ENCODE peak calls at places on chromosomes 11 and 22, in nine cellular contexts. C is EL, V is AG10803, Z is neural crest cell, K is HFFc6, T is astrocyte of the spinal cord, Y is cardiac muscle cell, R is nephron progenitor cell, O is chondrocyte. U is an unnamed sample.
A peak's percentile ranks its signal among the peaks of the same experiment; 100 is the strongest.

GRCh38 chr11:71998649-71999310 is at the start of gene IL18BP:
- DNase-seq in K (no peak), C (no peak), R (no peak), O (no peak), T (no peak), V (no peak), Z (no peak), Y (no peak), U (peak; percentile 69)

GRCh38 chr11:6604081-6604626 is 580 bp downstream of the ILK start:
- DNase-seq in Y (peak; percentile 82), T (peak; percentile 71), O (no peak), V (peak; percentile 68), R (peak; percentile 64), K (peak; percentile 67), Z (no peak), C (peak; percentile 72), U (peak; percentile 77)

GRCh38 chr11:62242021-62242420 is at the start of gene SCGB1D2:
- DNase-seq in T (no peak), K (no peak), Z (no peak), R (no peak), C (no peak), Y (no peak), V (no peak), O (no peak), U (no peak)

GRCh38 chr11:70826541-70826943 is 425.8 kb downstream of the SHANK2 start:
- DNase-seq in Z (peak; percentile 43), C (no peak), V (no peak), T (no peak), O (no peak), K (no peak), Y (peak; percentile 58), R (peak; percentile 62), U (peak; percentile 6)

GRCh38 chr11:131693756-131694155 is 323.3 kb downstream of the NTM start:
- DNase-seq in C (no peak), O (no peak), V (no peak), K (no peak), T (no peak), Y (no peak), Z (no peak), R (no peak), U (no peak)

GRCh38 chr11:93099811-93100210 is 98.0 kb downstream of the SLC36A4 start:
- DNase-seq in T (peak; percentile 46), Z (no peak), O (no peak), Y (no peak), R (no peak), V (peak; percentile 46), K (peak; percentile 83), C (peak; percentile 66), U (no peak)

GRCh38 chr11:73192272-73192671 is 25.8 kb upstream of the P2RY2 start:
- DNase-seq in Y (no peak), R (no peak), V (no peak), T (no peak), O (no peak), K (no peak), Z (no peak), C (peak; percentile 19), U (no peak)

GRCh38 chr11:72263363-72263762 is 19.4 kb upstream of the PHOX2A start:
- DNase-seq in C (peak; percentile 58), O (no peak), V (peak; percentile 25), Y (no peak), Z (no peak), T (peak; percentile 67), R (no peak), K (peak; percentile 59), U (peak; percentile 21)

GRCh38 chr11:75836422-75836821 is 21.4 kb downstream of the UVRAG start:
- DNase-seq in Y (no peak), O (no peak), V (no peak), C (no peak), K (no peak), R (no peak), Z (no peak), T (no peak), U (no peak)

GRCh38 chr11:95699631-95700470 is 89.7 kb downstream of the FAM76B start:
- DNase-seq in Y (no peak), T (peak; percentile 36), V (peak; percentile 42), Z (no peak), K (no peak), R (no peak), O (no peak), C (no peak), U (no peak)

GRCh38 chr11:66329165-66329673 is 7.0 kb downstream of the RIN1 start:
- DNase-seq in R (no peak), C (no peak), O (no peak), K (no peak), Y (no peak), V (no peak), T (no peak), Z (no peak), U (no peak)

GRCh38 chr11:68107689-68108088 is 13.5 kb downstream of the CHKA start:
- DNase-seq in R (no peak), C (no peak), T (no peak), V (no peak), O (no peak), Y (no peak), Z (no peak), K (no peak), U (no peak)

GRCh38 chr11:134676516-134677287 is 264.7 kb upstream of the B3GAT1 start:
- DNase-seq in O (no peak), Z (no peak), K (no peak), T (no peak), R (no peak), V (no peak), Y (no peak), C (no peak), U (no peak)

GRCh38 chr22:45240810-45241631 is at the start of gene KIAA0930:
- DNase-seq in C (peak; percentile 77), R (peak; percentile 91), V (peak; percentile 59), K (peak; percentile 31), Y (peak; percentile 85), Z (peak; percentile 77), O (no peak), T (peak; percentile 48), U (peak; percentile 78)

GRCh38 chr11:125286486-125286885 is 121.9 kb downstream of the PKNOX2 start:
- DNase-seq in O (no peak), R (no peak), K (no peak), T (no peak), Z (no peak), Y (no peak), C (no peak), V (no peak), U (no peak)

GRCh38 chr22:41862160-41862529 is 29.2 kb downstream of the SREBF2 start:
- DNase-seq in T (peak; percentile 13), K (no peak), Y (no peak), C (no peak), O (no peak), R (peak; percentile 22), Z (no peak), V (no peak), U (peak; percentile 8)

GRCh38 chr22:27011131-27011530 is 353.7 kb downstream of the MIAT start:
- DNase-seq in Z (no peak), V (no peak), K (no peak), O (no peak), C (no peak), R (no peak), Y (no peak), T (no peak), U (no peak)

GRCh38 chr11:104122008-104122635 is 41.8 kb downstream of the PDGFD start:
- DNase-seq in C (no peak), O (no peak), Z (no peak), K (no peak), T (no peak), R (no peak), V (no peak), Y (no peak), U (no peak)

GRCh38 chr11:94544832-94545640 is 1.3 kb downstream of the FUT4 start:
- DNase-seq in C (peak; percentile 31), K (no peak), T (no peak), Z (peak; percentile 18), R (no peak), V (peak; percentile 40), Y (no peak), O (no peak), U (peak; percentile 28)

GRCh38 chr11:119337581-119338317 is 2.9 kb downstream of the C1QTNF5 start:
- DNase-seq in Z (no peak), T (peak; percentile 74), K (peak; percentile 54), V (peak; percentile 47), O (peak; percentile 77), Y (peak; percentile 33), C (peak; percentile 83), R (peak; percentile 50), U (peak; percentile 38)

GRCh38 chr22:29218758-29219408 is 13.2 kb downstream of the EMID1 start:
- DNase-seq in V (no peak), T (no peak), Z (no peak), C (no peak), O (peak; percentile 54), Y (no peak), K (no peak), R (no peak), U (no peak)

GRCh38 chr11:36034572-36035331 is 90.9 kb downstream of the LDLRAD3 start:
- DNase-seq in C (peak; percentile 96), K (peak; percentile 95), Z (no peak), V (peak; percentile 86), O (no peak), R (no peak), T (peak; percentile 77), Y (no peak), U (peak; percentile 51)

GRCh38 chr11:16982256-16982671 is 31.9 kb downstream of the PLEKHA7 start:
- DNase-seq in Z (peak; percentile 8), R (no peak), T (no peak), O (no peak), V (no peak), K (no peak), Y (no peak), C (no peak), U (no peak)

GRCh38 chr22:21446827-21447690 is 20.1 kb upstream of the TMEM191C start:
- DNase-seq in K (no peak), Z (peak; percentile 0), T (no peak), O (peak; percentile 82), V (no peak), R (peak; percentile 1), Y (no peak), C (no peak), U (no peak)

GRCh38 chr11:70682056-70682455 is 283.7 kb downstream of the CTTN start:
- DNase-seq in Y (no peak), O (peak; percentile 68), K (no peak), C (no peak), Z (no peak), V (no peak), T (no peak), R (no peak), U (no peak)